ENCODE peak calls at places on chromosomes 1 and 21, in five cellular contexts. One of them, this sample, is unnamed.

GRCh38 chr1:9203623-9204022 is 31.0 kb upstream of the H6PD start:
- DNase-seq in NCI-H1092 treated with DMSO at 0.1 percent for 48 hours: no peak
- DNase-seq in SW 1271: no peak
- DNase-seq in activated naive CD8-positive, alpha-beta T cell treated with anti-CD3 and anti-CD28 coated beads for 36 hours: peak
- DNase-seq in fibroblast of pulmonary artery: no peak
- DNase-seq in this sample: no peak

GRCh38 chr1:111801071-111801850 is 45.6 kb downstream of the DDX20 start:
- DNase-seq in SW 1271: no peak
- DNase-seq in fibroblast of pulmonary artery: no peak
- DNase-seq in NCI-H1092 treated with DMSO at 0.1 percent for 48 hours: no peak
- DNase-seq in activated naive CD8-positive, alpha-beta T cell treated with anti-CD3 and anti-CD28 coated beads for 36 hours: no peak
- DNase-seq in this sample: no peak

GRCh38 chr1:173476664-173477285 is 360 bp upstream of the PRDX6 start:
- DNase-seq in fibroblast of pulmonary artery: peak
- DNase-seq in NCI-H1092 treated with DMSO at 0.1 percent for 48 hours: peak
- DNase-seq in activated naive CD8-positive, alpha-beta T cell treated with anti-CD3 and anti-CD28 coated beads for 36 hours: peak
- DNase-seq in SW 1271: peak
- DNase-seq in this sample: peak

GRCh38 chr1:154666051-154666793 is 58.2 kb upstream of the ADAR start:
- DNase-seq in activated naive CD8-positive, alpha-beta T cell treated with anti-CD3 and anti-CD28 coated beads for 36 hours: no peak
- DNase-seq in SW 1271: no peak
- DNase-seq in fibroblast of pulmonary artery: no peak
- DNase-seq in NCI-H1092 treated with DMSO at 0.1 percent for 48 hours: no peak
- DNase-seq in this sample: no peak

GRCh38 chr1:10640079-10640578 is 156.3 kb downstream of the CASZ1 start:
- DNase-seq in fibroblast of pulmonary artery: no peak
- DNase-seq in NCI-H1092 treated with DMSO at 0.1 percent for 48 hours: peak
- DNase-seq in SW 1271: no peak
- DNase-seq in activated naive CD8-positive, alpha-beta T cell treated with anti-CD3 and anti-CD28 coated beads for 36 hours: no peak
- DNase-seq in this sample: no peak

GRCh38 chr1:55286851-55287602 is 71.9 kb upstream of the USP24 start:
- DNase-seq in activated naive CD8-positive, alpha-beta T cell treated with anti-CD3 and anti-CD28 coated beads for 36 hours: peak
- DNase-seq in NCI-H1092 treated with DMSO at 0.1 percent for 48 hours: no peak
- DNase-seq in fibroblast of pulmonary artery: peak
- DNase-seq in SW 1271: no peak
- DNase-seq in this sample: peak

GRCh38 chr1:169193191-169193850 is 86.8 kb downstream of the ATP1B1 start:
- DNase-seq in SW 1271: no peak
- DNase-seq in activated naive CD8-positive, alpha-beta T cell treated with anti-CD3 and anti-CD28 coated beads for 36 hours: no peak
- DNase-seq in fibroblast of pulmonary artery: peak
- DNase-seq in NCI-H1092 treated with DMSO at 0.1 percent for 48 hours: no peak
- DNase-seq in this sample: no peak

GRCh38 chr1:5818755-5819154 is 173.5 kb downstream of the NPHP4 start:
- DNase-seq in fibroblast of pulmonary artery: no peak
- DNase-seq in activated naive CD8-positive, alpha-beta T cell treated with anti-CD3 and anti-CD28 coated beads for 36 hours: no peak
- DNase-seq in NCI-H1092 treated with DMSO at 0.1 percent for 48 hours: no peak
- DNase-seq in SW 1271: no peak
- DNase-seq in this sample: no peak

GRCh38 chr1:42953182-42954180 is 5.2 kb downstream of the SLC2A1 start:
- DNase-seq in SW 1271: no peak
- DNase-seq in fibroblast of pulmonary artery: no peak
- DNase-seq in activated naive CD8-positive, alpha-beta T cell treated with anti-CD3 and anti-CD28 coated beads for 36 hours: no peak
- DNase-seq in NCI-H1092 treated with DMSO at 0.1 percent for 48 hours: no peak
- DNase-seq in this sample: no peak

GRCh38 chr1:155192346-155193274 is 15.1 kb downstream of the THBS3 start:
- DNase-seq in activated naive CD8-positive, alpha-beta T cell treated with anti-CD3 and anti-CD28 coated beads for 36 hours: no peak
- DNase-seq in NCI-H1092 treated with DMSO at 0.1 percent for 48 hours: peak
- DNase-seq in SW 1271: no peak
- DNase-seq in fibroblast of pulmonary artery: no peak
- DNase-seq in this sample: no peak

GRCh38 chr1:29647581-29647980 is 411.3 kb downstream of the PTPRU start:
- DNase-seq in activated naive CD8-positive, alpha-beta T cell treated with anti-CD3 and anti-CD28 coated beads for 36 hours: no peak
- DNase-seq in NCI-H1092 treated with DMSO at 0.1 percent for 48 hours: no peak
- DNase-seq in fibroblast of pulmonary artery: peak
- DNase-seq in SW 1271: no peak
- DNase-seq in this sample: no peak

GRCh38 chr1:170225735-170226524 is 80.2 kb downstream of the NTMT2 start:
- DNase-seq in fibroblast of pulmonary artery: no peak
- DNase-seq in NCI-H1092 treated with DMSO at 0.1 percent for 48 hours: no peak
- DNase-seq in activated naive CD8-positive, alpha-beta T cell treated with anti-CD3 and anti-CD28 coated beads for 36 hours: no peak
- DNase-seq in SW 1271: no peak
- DNase-seq in this sample: no peak

GRCh38 chr1:71650126-71650525 is 569.3 kb upstream of the ZRANB2 start:
- DNase-seq in fibroblast of pulmonary artery: no peak
- DNase-seq in NCI-H1092 treated with DMSO at 0.1 percent for 48 hours: no peak
- DNase-seq in activated naive CD8-positive, alpha-beta T cell treated with anti-CD3 and anti-CD28 coated beads for 36 hours: no peak
- DNase-seq in SW 1271: no peak
- DNase-seq in this sample: no peak

GRCh38 chr1:187018291-187018690 is 189.5 kb downstream of the PLA2G4A start:
- DNase-seq in SW 1271: no peak
- DNase-seq in fibroblast of pulmonary artery: no peak
- DNase-seq in NCI-H1092 treated with DMSO at 0.1 percent for 48 hours: no peak
- DNase-seq in activated naive CD8-positive, alpha-beta T cell treated with anti-CD3 and anti-CD28 coated beads for 36 hours: no peak
- DNase-seq in this sample: no peak

GRCh38 chr1:84789014-84789413 is 98.8 kb upstream of the SSX2IP start:
- DNase-seq in activated naive CD8-positive, alpha-beta T cell treated with anti-CD3 and anti-CD28 coated beads for 36 hours: no peak
- DNase-seq in SW 1271: no peak
- DNase-seq in NCI-H1092 treated with DMSO at 0.1 percent for 48 hours: no peak
- DNase-seq in fibroblast of pulmonary artery: no peak
- DNase-seq in this sample: no peak

GRCh38 chr21:32712043-32712442 is 15.8 kb downstream of the SYNJ1 start:
- DNase-seq in NCI-H1092 treated with DMSO at 0.1 percent for 48 hours: no peak
- DNase-seq in activated naive CD8-positive, alpha-beta T cell treated with anti-CD3 and anti-CD28 coated beads for 36 hours: peak
- DNase-seq in fibroblast of pulmonary artery: no peak
- DNase-seq in SW 1271: no peak
- DNase-seq in this sample: no peak

GRCh38 chr1:3674100-3675094 is 22.1 kb downstream of the TP73 start:
- DNase-seq in activated naive CD8-positive, alpha-beta T cell treated with anti-CD3 and anti-CD28 coated beads for 36 hours: no peak
- DNase-seq in fibroblast of pulmonary artery: no peak
- DNase-seq in NCI-H1092 treated with DMSO at 0.1 percent for 48 hours: no peak
- DNase-seq in SW 1271: no peak
- DNase-seq in this sample: no peak

GRCh38 chr1:42586016-42586415 is 72.2 kb upstream of the PPIH start:
- DNase-seq in fibroblast of pulmonary artery: no peak
- DNase-seq in NCI-H1092 treated with DMSO at 0.1 percent for 48 hours: no peak
- DNase-seq in SW 1271: no peak
- DNase-seq in activated naive CD8-positive, alpha-beta T cell treated with anti-CD3 and anti-CD28 coated beads for 36 hours: no peak
- DNase-seq in this sample: no peak

GRCh38 chr1:6948416-6948815 is 163.2 kb downstream of the CAMTA1 start:
- DNase-seq in NCI-H1092 treated with DMSO at 0.1 percent for 48 hours: no peak
- DNase-seq in activated naive CD8-positive, alpha-beta T cell treated with anti-CD3 and anti-CD28 coated beads for 36 hours: no peak
- DNase-seq in fibroblast of pulmonary artery: no peak
- DNase-seq in SW 1271: no peak
- DNase-seq in this sample: no peak

GRCh38 chr1:211703812-211704566 is 28.6 kb upstream of the NEK2 start:
- DNase-seq in activated naive CD8-positive, alpha-beta T cell treated with anti-CD3 and anti-CD28 coated beads for 36 hours: no peak
- DNase-seq in SW 1271: no peak
- DNase-seq in NCI-H1092 treated with DMSO at 0.1 percent for 48 hours: peak
- DNase-seq in fibroblast of pulmonary artery: no peak
- DNase-seq in this sample: no peak

GRCh38 chr1:116486424-116486823 is 84.4 kb downstream of the CD58 start:
- DNase-seq in activated naive CD8-positive, alpha-beta T cell treated with anti-CD3 and anti-CD28 coated beads for 36 hours: no peak
- DNase-seq in NCI-H1092 treated with DMSO at 0.1 percent for 48 hours: no peak
- DNase-seq in fibroblast of pulmonary artery: peak
- DNase-seq in SW 1271: no peak
- DNase-seq in this sample: peak

GRCh38 chr1:24704411-24705259 is 40.6 kb upstream of the CLIC4 start:
- DNase-seq in fibroblast of pulmonary artery: peak
- DNase-seq in activated naive CD8-positive, alpha-beta T cell treated with anti-CD3 and anti-CD28 coated beads for 36 hours: no peak
- DNase-seq in SW 1271: no peak
- DNase-seq in NCI-H1092 treated with DMSO at 0.1 percent for 48 hours: peak
- DNase-seq in this sample: peak

GRCh38 chr21:33067045-33067444 is 2.9 kb upstream of the OLIG1 start:
- DNase-seq in activated naive CD8-positive, alpha-beta T cell treated with anti-CD3 and anti-CD28 coated beads for 36 hours: no peak
- DNase-seq in fibroblast of pulmonary artery: no peak
- DNase-seq in SW 1271: no peak
- DNase-seq in NCI-H1092 treated with DMSO at 0.1 percent for 48 hours: no peak
- DNase-seq in this sample: no peak

GRCh38 chr1:111738436-111739221 is 566 bp downstream of the INKA2 start:
- DNase-seq in NCI-H1092 treated with DMSO at 0.1 percent for 48 hours: peak
- DNase-seq in fibroblast of pulmonary artery: peak
- DNase-seq in SW 1271: peak
- DNase-seq in activated naive CD8-positive, alpha-beta T cell treated with anti-CD3 and anti-CD28 coated beads for 36 hours: peak
- DNase-seq in this sample: peak

GRCh38 chr1:5928714-5929400 is 63.4 kb downstream of the NPHP4 start:
- DNase-seq in SW 1271: no peak
- DNase-seq in NCI-H1092 treated with DMSO at 0.1 percent for 48 hours: no peak
- DNase-seq in fibroblast of pulmonary artery: no peak
- DNase-seq in activated naive CD8-positive, alpha-beta T cell treated with anti-CD3 and anti-CD28 coated beads for 36 hours: no peak
- DNase-seq in this sample: no peak

GRCh38 chr1:7539772-7540175 is 231.3 kb upstream of the VAMP3 start:
- DNase-seq in activated naive CD8-positive, alpha-beta T cell treated with anti-CD3 and anti-CD28 coated beads for 36 hours: no peak
- DNase-seq in NCI-H1092 treated with DMSO at 0.1 percent for 48 hours: peak
- DNase-seq in fibroblast of pulmonary artery: no peak
- DNase-seq in SW 1271: no peak
- DNase-seq in this sample: peak

GRCh38 chr1:100134872-100135271 is 1.9 kb downstream of the TRMT13 start:
- DNase-seq in activated naive CD8-positive, alpha-beta T cell treated with anti-CD3 and anti-CD28 coated beads for 36 hours: no peak
- DNase-seq in fibroblast of pulmonary artery: peak
- DNase-seq in SW 1271: no peak
- DNase-seq in NCI-H1092 treated with DMSO at 0.1 percent for 48 hours: no peak
- DNase-seq in this sample: peak

GRCh38 chr21:34965200-34966174 is 83.6 kb downstream of the RUNX1 start:
- DNase-seq in NCI-H1092 treated with DMSO at 0.1 percent for 48 hours: no peak
- DNase-seq in activated naive CD8-positive, alpha-beta T cell treated with anti-CD3 and anti-CD28 coated beads for 36 hours: no peak
- DNase-seq in fibroblast of pulmonary artery: peak
- DNase-seq in SW 1271: no peak
- DNase-seq in this sample: no peak

GRCh38 chr1:176692431-176692830 is 229.5 kb downstream of the PAPPA2 start:
- DNase-seq in fibroblast of pulmonary artery: no peak
- DNase-seq in SW 1271: no peak
- DNase-seq in NCI-H1092 treated with DMSO at 0.1 percent for 48 hours: no peak
- DNase-seq in activated naive CD8-positive, alpha-beta T cell treated with anti-CD3 and anti-CD28 coated beads for 36 hours: no peak
- DNase-seq in this sample: no peak